ENCODE peak calls at places on chromosomes 6 and 20, in four cellular contexts. Y is HepG2, G is K562, D is GM12878. T is an unnamed sample.

GRCh38 chr6:14144678-14145113 is 27.1 kb downstream of the CD83 start:
- DNase-seq in Y (peak), G (peak), D (peak), T (peak)

GRCh38 chr6:66948106-66948505 is 1241.1 kb upstream of the EYS start:
- DNase-seq in Y (no peak), G (no peak), D (no peak), T (no peak)

GRCh38 chr6:5422321-5422915 is 161.1 kb downstream of the FARS2 start:
- DNase-seq in Y (peak), G (peak), D (no peak), T (peak)

GRCh38 chr6:112311950-112312547 is 35.1 kb upstream of the RFPL4B start:
- DNase-seq in Y (peak), G (peak), D (no peak), T (peak)

GRCh38 chr6:170091000-170091638 is 199.8 kb downstream of the DLL1 start:
- DNase-seq in Y (no peak), G (no peak), D (no peak), T (no peak)

GRCh38 chr6:126947070-126947469 is 171.4 kb upstream of the RSPO3 start:
- DNase-seq in Y (no peak), G (no peak), D (no peak), T (no peak)

GRCh38 chr6:12955996-12956395 is 239.4 kb downstream of the PHACTR1 start:
- DNase-seq in Y (no peak), G (no peak), D (no peak), T (no peak)

GRCh38 chr6:53343092-53343491 is 5.7 kb downstream of the ELOVL5 start:
- DNase-seq in Y (no peak), G (no peak), D (no peak), T (no peak)

GRCh38 chr20:5845686-5846651 is 95.8 kb downstream of the SHLD1 start:
- DNase-seq in Y (no peak), G (no peak), D (peak), T (no peak)

GRCh38 chr6:18720075-18720474 is 332.9 kb downstream of the RNF144B start:
- DNase-seq in Y (no peak), G (no peak), D (no peak), T (no peak)

GRCh38 chr6:95352064-95352463 is 225.3 kb upstream of the MANEA start:
- DNase-seq in Y (no peak), G (no peak), D (no peak), T (no peak)

GRCh38 chr20:23246682-23247664 is 103.6 kb upstream of the NXT1 start:
- DNase-seq in Y (no peak), G (no peak), D (peak), T (no peak)

GRCh38 chr6:53431704-53432103 is 83.0 kb upstream of the ELOVL5 start:
- DNase-seq in Y (no peak), G (no peak), D (no peak), T (no peak)

GRCh38 chr20:40218296-40218955 is 470.6 kb downstream of the MAFB start:
- DNase-seq in Y (no peak), G (no peak), D (no peak), T (no peak)

GRCh38 chr20:43666376-43667328 is at the start of gene MYBL2:
- DNase-seq in Y (peak), G (peak), D (no peak), T (peak)

GRCh38 chr6:132763269-132763668 is 5.6 kb upstream of the VNN2 start:
- DNase-seq in Y (no peak), G (no peak), D (peak), T (no peak)

GRCh38 chr20:31974975-31975481 is 7.1 kb downstream of the XKR7 start:
- DNase-seq in Y (no peak), G (no peak), D (no peak), T (no peak)

GRCh38 chr20:22453244-22454080 is 130.9 kb downstream of the FOXA2 start:
- DNase-seq in Y (peak), G (peak), D (no peak), T (peak)

GRCh38 chr6:129133770-129134192 is 250.8 kb downstream of the LAMA2 start:
- DNase-seq in Y (no peak), G (no peak), D (no peak), T (no peak)

GRCh38 chr6:136031982-136032381 is 180.5 kb downstream of the PDE7B start:
- DNase-seq in Y (peak), G (no peak), D (no peak), T (peak)

GRCh38 chr20:24147479-24147878 is 158.9 kb upstream of the GGTLC1 start:
- DNase-seq in Y (no peak), G (no peak), D (no peak), T (no peak)

GRCh38 chr6:99501762-99502161 is 13.5 kb downstream of the USP45 start:
- DNase-seq in Y (no peak), G (no peak), D (no peak), T (no peak)

GRCh38 chr20:44959082-44959895 is 908 bp downstream of the TOMM34 start:
- DNase-seq in Y (peak), G (no peak), D (no peak), T (no peak)

GRCh38 chr6:37980222-37980595 is 160.7 kb downstream of the ZFAND3 start:
- DNase-seq in Y (no peak), G (no peak), D (no peak), T (no peak)

GRCh38 chr20:6632187-6632586 is 135.3 kb upstream of the BMP2 start:
- DNase-seq in Y (peak), G (no peak), D (no peak), T (no peak)

GRCh38 chr6:28709478-28710349 is 184.0 kb downstream of the GPX5 start:
- DNase-seq in Y (no peak), G (peak), D (no peak), T (no peak)

GRCh38 chr6:47476794-47477496 is 644 bp upstream of the CD2AP start:
- DNase-seq in Y (peak), G (no peak), D (no peak), T (no peak)

GRCh38 chr20:6595704-6596103 is 171.8 kb upstream of the BMP2 start:
- DNase-seq in Y (no peak), G (no peak), D (no peak), T (no peak)

GRCh38 chr6:149028767-149029405 is 282.1 kb downstream of the UST start:
- DNase-seq in Y (peak), G (peak), D (peak), T (peak)

GRCh38 chr6:149032599-149033405 is 284.7 kb upstream of the TAB2 start:
- DNase-seq in Y (peak), G (no peak), D (peak), T (peak)

GRCh38 chr6:149033454-149034241 is 283.9 kb upstream of the TAB2 start:
- DNase-seq in Y (no peak), G (no peak), D (peak), T (no peak)

GRCh38 chr6:149032318-149032598 is 285.3 kb upstream of the TAB2 start:
- DNase-seq in Y (no peak), G (no peak), D (no peak), T (no peak)

DNA sequence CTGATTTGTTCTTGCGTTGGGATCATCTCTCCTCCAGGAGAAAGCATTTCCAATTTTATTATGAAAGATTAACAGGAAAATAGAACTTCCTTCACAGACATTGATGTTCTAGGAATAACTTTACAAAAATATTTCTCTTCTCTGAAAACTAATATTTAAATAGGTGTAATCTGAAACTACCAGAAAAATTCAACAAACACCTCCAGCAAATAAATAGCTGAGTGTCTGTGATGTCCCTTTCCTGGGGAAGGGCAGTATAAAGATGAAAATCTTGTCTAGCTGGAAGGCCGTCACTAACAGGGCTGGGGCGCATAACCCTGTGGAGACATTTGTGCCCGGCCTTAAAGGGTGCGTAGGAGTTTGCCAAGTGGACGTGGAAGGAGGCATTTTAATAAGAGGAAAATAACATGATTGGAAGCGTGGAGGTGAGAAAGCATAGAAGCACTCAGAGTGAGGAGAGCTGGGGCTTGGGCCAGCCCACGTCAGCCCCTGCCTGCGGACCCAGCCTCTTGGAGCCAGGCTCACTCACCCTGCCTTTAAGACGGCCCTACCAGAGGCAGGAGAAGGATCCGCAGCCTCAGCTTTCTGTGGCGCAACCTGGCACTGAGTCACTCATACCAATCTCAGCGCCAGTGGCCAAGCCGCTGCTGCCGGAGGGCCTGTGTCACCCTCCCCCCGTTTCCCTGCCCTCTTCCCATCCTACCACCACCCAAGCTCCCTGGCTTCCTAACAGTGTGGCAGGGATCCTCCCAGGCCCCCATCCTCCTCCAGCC is 284.9 kb downstream of the UST start:
- DNase-seq in Y (peak), G (no peak), D (no peak), T (no peak)
- TF ChIP-seq BHLHE40 in Y (no peak), G (no peak), D (no peak), T (no peak)

GRCh38 chr6:155352812-155353211 is 38.5 kb upstream of the TFB1M start:
- DNase-seq in Y (no peak), G (no peak), D (no peak), T (no peak)

GRCh38 chr6:155349956-155350355 is 35.7 kb upstream of the TFB1M start:
- DNase-seq in Y (no peak), G (no peak), D (no peak), T (no peak)

GRCh38 chr6:155349129-155349528 is 34.8 kb upstream of the TFB1M start:
- DNase-seq in Y (no peak), G (no peak), D (no peak), T (no peak)

GRCh38 chr6:155352130-155352420 is 37.8 kb upstream of the TFB1M start:
- DNase-seq in Y (no peak), G (no peak), D (no peak), T (no peak)

DNA sequence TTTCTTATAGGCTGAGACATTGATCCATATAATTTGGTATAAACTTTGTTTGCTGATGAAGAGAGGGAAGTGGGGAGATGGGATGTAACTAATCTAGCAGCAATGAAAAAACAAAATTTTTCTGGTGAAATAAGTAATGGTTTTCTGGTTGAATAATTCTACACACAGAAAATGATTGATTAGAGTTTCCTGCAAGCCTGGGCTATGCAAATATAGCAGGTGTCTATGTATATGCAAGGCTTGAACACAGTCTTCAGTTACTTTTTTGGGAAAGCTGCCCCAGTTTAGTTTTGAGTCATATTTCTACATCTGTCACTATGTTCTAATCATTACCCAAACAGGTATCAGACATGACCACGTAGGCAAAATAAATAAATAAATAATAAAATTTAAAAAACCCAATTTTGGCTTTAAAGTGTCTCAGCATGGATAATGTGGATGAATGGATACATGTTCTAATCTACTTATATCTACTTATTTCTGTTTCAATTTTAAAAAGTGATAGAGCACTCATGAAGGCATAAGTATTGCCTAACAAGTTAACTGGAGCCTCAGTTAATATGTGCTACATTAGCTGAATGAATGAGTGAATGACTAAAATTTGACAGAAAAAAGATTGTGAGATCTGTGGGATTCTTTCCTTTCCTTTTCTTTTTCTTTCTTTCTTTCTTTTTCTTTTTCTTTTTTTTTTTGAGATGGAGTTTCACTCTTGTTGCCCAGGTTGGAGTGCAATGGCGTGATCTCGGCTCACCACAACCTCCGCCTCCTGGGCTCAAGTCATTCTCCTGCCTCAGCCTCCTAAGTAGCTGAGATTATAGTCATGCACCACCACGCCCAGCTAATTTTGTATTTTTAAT is 37.2 kb upstream of the TFB1M start:
- DNase-seq in Y (no peak), G (no peak), D (peak), T (no peak)
- TF ChIP-seq FOXM1 in Y (no peak), G (no peak), D (peak), T (no peak)

GRCh38 chr20:49230575-49231211 is 11.5 kb downstream of the DDX27 start:
- DNase-seq in Y (no peak), G (no peak), D (no peak), T (no peak)
- TF ChIP-seq TARDBP in Y (no peak), G (no peak), D (no peak), T (no peak)

GRCh38 chr6:155061381-155061780 is 66.3 kb downstream of the TIAM2 start:
- DNase-seq in Y (no peak), G (no peak), D (no peak), T (no peak)

GRCh38 chr6:155069543-155069942 is 74.4 kb downstream of the TIAM2 start:
- DNase-seq in Y (no peak), G (no peak), D (no peak), T (no peak)

DNA sequence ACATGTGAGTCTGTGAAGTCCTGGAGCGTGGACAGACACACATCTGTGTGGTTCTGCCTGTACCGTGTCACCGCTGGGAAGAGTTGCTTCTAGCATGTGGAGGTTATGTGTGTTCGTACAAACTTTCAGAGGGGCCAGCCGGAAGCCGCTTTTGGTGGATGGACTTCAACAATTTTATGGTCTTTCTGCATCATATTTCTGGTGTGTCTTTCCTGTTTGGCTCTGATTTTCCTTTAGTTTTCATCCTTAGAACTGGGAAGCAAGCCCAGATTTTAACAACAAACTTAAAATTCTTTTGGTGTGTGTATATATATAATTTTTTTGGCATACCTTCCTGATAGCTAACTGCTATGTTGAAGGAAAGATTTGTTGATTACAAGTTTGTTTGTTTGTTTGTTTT is 71.3 kb downstream of the TIAM2 start:
- DNase-seq in Y (no peak), G (no peak), D (no peak), T (no peak)
- TF ChIP-seq BHLHE40 in Y (no peak), G (no peak), D (no peak), T (no peak)

GRCh38 chr20:34669094-34669493 is 7.8 kb downstream of the PIGU start:
- DNase-seq in Y (no peak), G (no peak), D (no peak), T (no peak)
- TF ChIP-seq FOXM1 in Y (no peak), G (no peak), D (no peak), T (no peak)

DNA sequence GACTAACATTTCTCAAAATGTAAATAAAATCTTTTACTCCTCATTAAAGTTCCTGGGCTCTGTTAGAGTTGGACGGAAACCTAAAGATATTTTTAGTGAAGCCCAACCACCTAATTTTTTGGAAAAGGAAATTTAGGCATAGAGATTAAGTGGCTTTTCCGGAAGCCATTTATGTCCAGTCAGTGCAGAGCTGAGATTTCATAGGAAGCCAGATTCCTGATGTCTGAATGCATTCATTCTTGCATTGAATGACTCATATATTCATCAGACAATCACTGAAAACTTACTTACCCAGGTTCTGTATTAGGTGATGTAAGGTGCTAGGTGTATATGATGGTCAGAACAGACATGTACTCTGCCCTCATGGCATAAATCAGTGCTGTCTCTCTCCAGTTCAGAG is 4.0 kb downstream of the SH3BGRL2 start:
- DNase-seq in Y (no peak), G (no peak), D (no peak), T (no peak)
- TF ChIP-seq TARDBP in Y (no peak), G (no peak), D (no peak), T (no peak)

GRCh38 chr6:106662458-106662857 is 33.1 kb downstream of the QRSL1 start:
- DNase-seq in Y (no peak), G (no peak), D (no peak), T (no peak)

GRCh38 chr6:106667022-106667402 is 37.6 kb downstream of the QRSL1 start:
- DNase-seq in Y (no peak), G (no peak), D (no peak), T (no peak)

GRCh38 chr6:106671651-106672050 is 42.3 kb downstream of the QRSL1 start:
- DNase-seq in Y (no peak), G (no peak), D (no peak), T (no peak)

GRCh38 chr6:106670236-106670635 is 40.9 kb downstream of the QRSL1 start:
- DNase-seq in Y (no peak), G (no peak), D (no peak), T (no peak)

DNA sequence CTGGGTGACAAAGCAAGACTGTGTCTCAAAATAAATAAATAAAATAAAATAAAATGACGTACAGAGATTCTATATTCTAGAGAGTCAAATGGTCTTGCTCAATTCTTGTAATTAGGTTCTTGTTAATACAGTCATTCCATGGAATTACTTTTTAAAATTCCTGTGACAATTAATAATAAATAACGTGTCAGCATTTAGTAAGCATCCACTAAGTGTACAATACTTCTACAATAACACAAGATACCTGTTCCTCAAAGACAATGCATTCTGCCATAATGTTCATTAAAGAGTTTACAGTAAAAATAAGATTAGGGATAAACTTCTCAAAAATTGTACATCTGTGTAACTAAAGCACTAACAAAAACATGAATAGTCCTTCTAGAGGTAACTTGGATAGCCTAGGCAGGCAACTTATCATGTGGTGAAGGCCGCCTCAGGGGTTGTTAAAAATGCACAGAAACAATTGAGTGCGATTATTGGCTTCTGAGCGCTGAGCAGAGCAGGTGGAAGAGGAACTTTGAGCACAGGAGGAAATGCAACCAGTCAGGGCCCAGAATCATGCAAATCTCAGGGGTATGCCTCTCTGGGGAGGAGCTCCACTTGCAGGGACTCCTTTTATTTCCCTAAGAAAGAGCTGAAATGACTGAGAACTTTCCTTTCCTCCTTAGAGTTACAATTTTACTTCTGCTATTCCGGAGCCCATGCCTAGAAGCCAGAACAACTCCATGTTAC is 37.1 kb downstream of the QRSL1 start:
- DNase-seq in Y (no peak), G (no peak), D (peak), T (no peak)
- TF ChIP-seq BHLHE40 in Y (no peak), G (no peak), D (no peak), T (no peak)

T was measured in HEK293T.